ENCODE peak calls at places on chromosomes 7 and 10, in four cellular contexts. M, S, L and Y are unnamed samples.

GRCh38 chr10:92452313-92452712 is 121.6 kb downstream of the IDE start:
- DNase-seq in M (no peak), S (no peak), L (no peak), Y (no peak)

GRCh38 chr10:20406607-20407188 is 490.4 kb downstream of the NEBL start:
- DNase-seq in L (no peak), S (peak; percentile 6), M (no peak), Y (no peak)

GRCh38 chr10:108956149-108956548 is 967.2 kb downstream of the XPNPEP1 start:
- DNase-seq in S (no peak), L (no peak), M (no peak), Y (no peak)

GRCh38 chr7:138002096-138002827 is 376 bp upstream of the CREB3L2 start:
- DNase-seq in L (peak; percentile 100), S (peak; percentile 99), M (peak; percentile 99), Y (peak; percentile 99)

GRCh38 chr10:114791768-114792167 is 29.8 kb upstream of the FHIP2A start:
- DNase-seq in M (no peak), L (no peak), S (no peak), Y (no peak)

GRCh38 chr10:128086003-128086863 is 40.0 kb downstream of the MKI67 start:
- DNase-seq in S (no peak), L (no peak), M (no peak), Y (no peak)

GRCh38 chr10:133565441-133566294 is at the start of gene SYCE1:
- DNase-seq in S (no peak), L (no peak), M (peak; percentile 31), Y (no peak)

GRCh38 chr7:90569368-90569767 is 26.8 kb upstream of the CDK14 start:
- DNase-seq in L (no peak), M (no peak), S (no peak), Y (no peak)

GRCh38 chr10:132889556-132889955 is 52.8 kb downstream of the CFAP46 start:
- DNase-seq in L (no peak), S (no peak), M (no peak), Y (no peak)

GRCh38 chr7:102913846-102914245 is 1.0 kb downstream of the LRRC17 start:
- DNase-seq in M (no peak), S (no peak), L (no peak), Y (no peak)

GRCh38 chr7:45359250-45359649 is 201.7 kb downstream of the RAMP3 start:
- DNase-seq in L (no peak), M (no peak), S (no peak), Y (no peak)

GRCh38 chr7:30790391-30790790 is 19.2 kb downstream of the MINDY4 start:
- DNase-seq in L (no peak), M (no peak), S (no peak), Y (no peak)

GRCh38 chr7:20083781-20084180 is 133.4 kb downstream of the MACC1 start:
- DNase-seq in L (no peak), S (no peak), M (no peak), Y (no peak)

GRCh38 chr10:12418000-12418399 is 68.7 kb downstream of the CAMK1D start:
- DNase-seq in L (no peak), M (no peak), S (no peak), Y (no peak)

GRCh38 chr7:99292127-99292526 is 19.5 kb downstream of the MYH16 start:
- DNase-seq in M (no peak), S (no peak), L (no peak), Y (no peak)

GRCh38 chr7:74464931-74465906 is 11.5 kb downstream of the GTF2IRD1 start:
- DNase-seq in L (no peak), S (no peak), M (peak; percentile 51), Y (no peak)

GRCh38 chr10:49633327-49634045 is 19.6 kb downstream of the CHAT start:
- DNase-seq in M (no peak), L (no peak), S (no peak), Y (no peak)